ENCODE peak calls at places on chromosome 17, in six cellular contexts. M is PC-3, U is HFF-Myc, Y is SK-N-SH, R is body of pancreas, G is mesothelial cell of epicardium. X is an unnamed sample.

GRCh38 chr17:17774009-17774881 is 62.5 kb downstream of the SREBF1 start:
- DNase-seq in M (peak), U (no peak), Y (no peak), R (peak), G (no peak), X (no peak)

GRCh38 chr17:77847211-77848085 is 111.1 kb upstream of the TNRC6C start:
- DNase-seq in M (no peak), U (no peak), Y (no peak), R (no peak), G (no peak), X (no peak)

GRCh38 chr17:37732313-37732712 is 12.5 kb downstream of the HNF1B start:
- DNase-seq in M (no peak), U (no peak), Y (no peak), R (no peak), G (no peak), X (no peak)

GRCh38 chr17:45170976-45171337 is 9.3 kb downstream of the HEXIM2 start:
- DNase-seq in M (peak), U (no peak), Y (peak), R (peak), G (no peak), X (peak)

GRCh38 chr17:31416503-31416923 is 25.0 kb downstream of the RAB11FIP4 start:
- DNase-seq in M (no peak), U (no peak), Y (no peak), R (no peak), G (no peak), X (no peak)

GRCh38 chr17:69500911-69501429 is 86.5 kb downstream of the MAP2K6 start:
- DNase-seq in M (no peak), U (no peak), Y (no peak), R (no peak), G (no peak), X (no peak)

GRCh38 chr17:38434178-38434665 is 6.0 kb downstream of the ARHGAP23 start:
- DNase-seq in M (no peak), U (no peak), Y (no peak), R (no peak), G (no peak), X (no peak)

GRCh38 chr17:57553991-57554825 is 190.9 kb downstream of the CCDC182 start:
- DNase-seq in M (no peak), U (no peak), Y (peak), R (no peak), G (no peak), X (no peak)

GRCh38 chr17:37301288-37301687 is 74.5 kb upstream of the C17orf78 start:
- DNase-seq in M (no peak), U (no peak), Y (no peak), R (peak), G (no peak), X (no peak)

GRCh38 chr17:41678411-41678906 is 10.2 kb upstream of the EIF1 start:
- DNase-seq in M (peak), U (no peak), Y (no peak), R (no peak), G (no peak), X (no peak)

GRCh38 chr17:73346763-73347162 is 35.0 kb upstream of the CDC42EP4 start:
- DNase-seq in M (no peak), U (no peak), Y (no peak), R (no peak), G (no peak), X (no peak)

GRCh38 chr17:12667299-12667958 is 1.7 kb downstream of the MYOCD start:
- DNase-seq in M (peak), U (no peak), Y (peak), R (no peak), G (no peak), X (no peak)

GRCh38 chr17:9874722-9875121 is 30.3 kb downstream of the RCVRN start:
- DNase-seq in M (no peak), U (no peak), Y (no peak), R (no peak), G (no peak), X (no peak)

GRCh38 chr17:10631048-10631700 is 25.9 kb downstream of the MYH3 start:
- DNase-seq in M (peak), U (no peak), Y (peak), R (no peak), G (no peak), X (no peak)

GRCh38 chr17:80673152-80673920 is 128.7 kb downstream of the RPTOR start:
- DNase-seq in M (no peak), U (no peak), Y (no peak), R (no peak), G (no peak), X (no peak)

GRCh38 chr17:6608321-6608720 is 32.2 kb downstream of the KIAA0753 start:
- DNase-seq in M (peak), U (no peak), Y (no peak), R (no peak), G (no peak), X (no peak)

GRCh38 chr17:73652886-73653480 is 8.7 kb upstream of the SDK2 start:
- DNase-seq in M (no peak), U (no peak), Y (no peak), R (no peak), G (no peak), X (no peak)

GRCh38 chr17:8789743-8790142 is 9.4 kb downstream of the MFSD6L start:
- DNase-seq in M (no peak), U (no peak), Y (no peak), R (no peak), G (no peak), X (no peak)

GRCh38 chr17:28326114-28326513 is 7.1 kb downstream of the TMEM97 start:
- DNase-seq in M (peak), U (no peak), Y (no peak), R (peak), G (no peak), X (no peak)

GRCh38 chr17:46994993-46995392 is 15.9 kb upstream of the RPRML start:
- DNase-seq in M (no peak), U (no peak), Y (no peak), R (no peak), G (no peak), X (no peak)

GRCh38 chr17:82922646-82923045 is 82.8 kb upstream of the ZNF750 start:
- DNase-seq in M (no peak), U (no peak), Y (no peak), R (peak), G (no peak), X (no peak)

GRCh38 chr17:57434361-57434760 is 178.0 kb downstream of the MSI2 start:
- DNase-seq in M (no peak), U (no peak), Y (no peak), R (no peak), G (no peak), X (no peak)

GRCh38 chr17:30116345-30116660 is 313 bp upstream of the NSRP1 start:
- DNase-seq in M (no peak), U (no peak), Y (no peak), R (no peak), G (no peak), X (no peak)

GRCh38 chr17:12627177-12627629 is 38.5 kb upstream of the MYOCD start:
- DNase-seq in M (peak), U (peak), Y (no peak), R (peak), G (no peak), X (no peak)

GRCh38 chr17:83150369-83151055 is 71.1 kb downstream of the METRNL start:
- DNase-seq in M (no peak), U (no peak), Y (no peak), R (no peak), G (no peak), X (peak)

GRCh38 chr17:16269658-16270057 is 52.6 kb downstream of the PIGL start:
- DNase-seq in M (peak), U (no peak), Y (no peak), R (no peak), G (no peak), X (no peak)

GRCh38 chr17:17587614-17588336 is 3.7 kb downstream of the PEMT start:
- DNase-seq in M (no peak), U (no peak), Y (no peak), R (no peak), G (no peak), X (no peak)

GRCh38 chr17:44826123-44826790 is 3.8 kb downstream of the GJC1 start:
- DNase-seq in M (peak), U (no peak), Y (no peak), R (no peak), G (no peak), X (no peak)

GRCh38 chr17:17590141-17590735 is 1.3 kb downstream of the PEMT start:
- DNase-seq in M (no peak), U (no peak), Y (no peak), R (no peak), G (no peak), X (no peak)

GRCh38 chr17:42673885-42674754 is 2.7 kb downstream of the PLEKHH3 start:
- DNase-seq in M (no peak), U (no peak), Y (peak), R (peak), G (no peak), X (no peak)

GRCh38 chr17:41680426-41681040 is 8.2 kb upstream of the EIF1 start:
- DNase-seq in M (no peak), U (no peak), Y (no peak), R (no peak), G (no peak), X (no peak)

GRCh38 chr17:38455288-38455915 is 27.1 kb downstream of the ARHGAP23 start:
- DNase-seq in M (no peak), U (no peak), Y (peak), R (no peak), G (no peak), X (no peak)

GRCh38 chr17:51472670-51473069 is 212.3 kb downstream of the UTP18 start:
- DNase-seq in M (no peak), U (no peak), Y (no peak), R (no peak), G (no peak), X (no peak)

GRCh38 chr17:32958418-32958817 is 30.5 kb downstream of the TMEM98 start:
- DNase-seq in M (no peak), U (peak), Y (no peak), R (no peak), G (no peak), X (no peak)

DNA sequence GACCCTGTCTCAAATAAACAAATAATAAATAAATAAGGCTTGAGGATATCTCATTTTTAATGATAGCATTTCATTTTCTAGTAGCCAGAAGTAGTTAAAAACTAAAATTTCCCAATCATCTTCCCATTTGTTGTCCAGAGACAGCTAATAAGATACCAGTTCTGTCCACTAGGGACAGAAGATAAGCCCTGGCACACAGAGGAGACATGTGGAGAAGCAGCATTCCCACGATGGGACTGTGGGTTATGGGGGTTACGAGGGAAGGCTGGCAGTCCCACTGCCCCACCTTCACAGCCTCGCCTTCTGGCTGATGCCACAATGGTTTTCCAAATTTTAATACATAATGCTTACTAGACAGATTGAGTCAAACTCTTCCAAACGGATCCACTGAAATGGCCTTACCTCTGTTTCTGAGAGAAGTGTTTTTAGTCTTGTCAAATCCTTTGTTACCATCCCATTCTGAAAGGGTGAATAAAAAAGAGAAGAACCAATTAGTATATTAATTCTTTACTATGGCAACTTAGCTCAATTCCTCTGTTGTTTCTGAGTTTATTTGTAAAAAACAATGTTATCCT is 44.2 kb downstream of the HELZ start:
- DNase-seq in M (peak), U (no peak), Y (peak), R (no peak), G (no peak), X (no peak)
- TF ChIP-seq CTCF in M (peak), U (peak), Y (peak), R (peak), G (peak), X (peak)

GRCh38 chr17:3966720-3967363 is 2.6 kb upstream of the ATP2A3 start:
- DNase-seq in M (no peak), U (no peak), Y (no peak), R (peak), G (no peak), X (no peak)
- TF ChIP-seq CTCF in M (no peak), U (no peak), Y (no peak), R (peak), G (no peak), X (no peak)

GRCh38 chr17:40614431-40615294 is 33.0 kb downstream of the SMARCE1 start:
- DNase-seq in M (no peak), U (no peak), Y (no peak), R (no peak), G (no peak), X (no peak)

GRCh38 chr17:40616592-40616991 is 31.0 kb downstream of the SMARCE1 start:
- DNase-seq in M (no peak), U (no peak), Y (no peak), R (no peak), G (no peak), X (no peak)

GRCh38 chr17:40613755-40614154 is 33.9 kb downstream of the SMARCE1 start:
- DNase-seq in M (no peak), U (no peak), Y (no peak), R (no peak), G (no peak), X (no peak)

GRCh38 chr17:40615989-40616476 is 31.6 kb downstream of the SMARCE1 start:
- DNase-seq in M (no peak), U (no peak), Y (no peak), R (no peak), G (no peak), X (no peak)

GRCh38 chr17:40615295-40615988 is 32.2 kb downstream of the SMARCE1 start:
- DNase-seq in M (peak), U (no peak), Y (peak), R (peak), G (no peak), X (no peak)
- TF ChIP-seq CTCF in M (peak), U (peak), Y (peak), R (peak), G (no peak), X (no peak)

DNA sequence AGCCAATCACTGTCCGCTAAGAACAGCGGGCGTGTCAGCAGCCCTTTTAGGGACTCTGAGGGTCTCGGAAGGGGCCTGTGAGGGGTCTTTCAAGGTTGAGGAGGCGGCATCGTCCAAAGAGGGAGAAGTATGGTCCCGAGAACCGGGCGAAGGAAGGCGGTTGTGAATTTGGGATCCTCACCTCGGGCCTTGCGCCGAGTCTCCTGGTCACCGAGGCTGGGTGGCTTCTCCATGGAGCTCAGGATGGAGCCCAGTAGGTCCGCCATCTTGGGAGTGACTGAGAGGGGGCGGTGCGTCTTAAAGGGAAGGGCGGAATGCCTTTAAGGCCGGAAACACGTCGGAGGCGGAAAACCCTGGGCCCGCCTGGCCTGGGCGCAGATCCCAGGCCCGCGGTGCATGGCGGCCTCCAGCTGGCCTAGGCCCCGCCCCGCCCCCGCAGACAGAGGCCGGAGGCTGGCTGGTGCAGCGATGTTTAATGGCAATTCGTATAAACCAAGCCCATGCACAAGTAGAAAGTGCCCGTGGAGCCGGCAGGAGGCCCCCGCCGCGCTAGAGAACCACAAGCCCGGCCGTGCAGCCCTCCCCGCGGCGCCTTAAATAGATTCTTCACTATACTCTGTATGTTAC is at the start of gene SPAG7:
- DNase-seq in M (peak), U (peak), Y (peak), R (peak), G (peak), X (peak)
- TF ChIP-seq CTCF in M (no peak), U (no peak), Y (no peak), R (no peak), G (no peak), X (no peak)

DNA sequence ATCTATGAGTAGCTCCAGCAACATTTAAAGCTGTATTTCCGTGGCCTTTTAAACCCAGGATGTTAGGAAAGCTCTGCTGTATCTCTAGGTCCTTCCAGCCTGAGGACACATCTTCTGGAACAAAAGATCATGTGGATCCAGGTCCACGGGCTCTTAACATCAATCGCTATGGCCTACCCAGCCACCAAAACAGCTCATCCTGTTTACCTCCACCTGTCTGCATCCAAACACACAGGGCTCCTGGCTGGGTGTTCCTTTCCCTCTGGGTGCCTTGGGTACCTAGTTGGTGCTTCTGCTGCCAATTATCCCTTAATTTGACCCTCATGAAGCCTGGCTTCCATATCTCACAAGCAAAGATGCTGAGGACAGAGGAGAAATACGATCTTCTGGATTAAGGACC is 7.0 kb downstream of the PMP22 start:
- DNase-seq in M (no peak), U (no peak), Y (no peak), R (no peak), G (no peak), X (no peak)
- TF ChIP-seq CTCF in M (no peak), U (no peak), Y (no peak), R (no peak), G (no peak), X (no peak)